ENCODE peak calls at places on chromosome 15, in seven cellular contexts. K is ovary; R is activated naive CD8-positive, alpha-beta T cell treated with anti-CD3 and anti-CD28 coated beads, Interleukin-2, amount 10 ng/mL, durations not matched to agents 7 days and 5 days; W is H9; S is amygdala; D is NCI-H1092 treated with DMSO at 0.1 percent for 48 hours; Q is amniotic stem cell. N is an unnamed sample.

GRCh38 chr15:80512729-80513670 is 108.8 kb downstream of the ARNT2 start:
- DNase-seq in D (no peak), K (no peak), R (no peak), W (no peak), S (no peak), Q (no peak), N (no peak)

GRCh38 chr15:93235926-93236781 is 147.1 kb upstream of the RGMA start:
- DNase-seq in K (no peak), Q (no peak), D (no peak), W (no peak), S (no peak), R (no peak), N (no peak)

GRCh38 chr15:36109943-36110658 is 469.3 kb upstream of the CDIN1 start:
- DNase-seq in Q (no peak), D (no peak), S (no peak), W (no peak), K (no peak), R (no peak), N (no peak)

GRCh38 chr15:50257206-50257735 is 8.3 kb downstream of the HDC start:
- DNase-seq in S (no peak), R (no peak), D (no peak), K (no peak), W (no peak), Q (no peak), N (no peak)

GRCh38 chr15:20358066-20358780 is 183.4 kb downstream of the GOLGA6L6 start:
- DNase-seq in S (no peak), Q (no peak), W (peak; percentile 26), K (no peak), D (no peak), R (peak; percentile 30), N (no peak)

GRCh38 chr15:32867313-32867626 is 149.5 kb downstream of the GREM1 start:
- DNase-seq in S (no peak), Q (peak; percentile 20), K (no peak), R (no peak), W (no peak), D (no peak), N (no peak)

GRCh38 chr15:93088200-93088980 is 621 bp downstream of the RGMA start:
- DNase-seq in K (peak; percentile 40), Q (no peak), D (peak; percentile 61), R (peak; percentile 58), S (no peak), W (peak; percentile 61), N (no peak)

GRCh38 chr15:89905846-89906378 is 6.8 kb downstream of the ARPIN start:
- DNase-seq in D (no peak), Q (no peak), R (no peak), K (no peak), S (no peak), W (no peak), N (no peak)

GRCh38 chr15:46502668-46503067 is 867.8 kb downstream of the SQOR start:
- DNase-seq in K (no peak), Q (no peak), D (no peak), S (no peak), R (no peak), W (no peak), N (no peak)

GRCh38 chr15:57554821-57555185 is 36.9 kb upstream of the MYZAP start:
- DNase-seq in K (no peak), R (no peak), W (no peak), S (no peak), Q (no peak), D (no peak), N (no peak)

GRCh38 chr15:96406701-96407100 is 76.2 kb downstream of the NR2F2 start:
- DNase-seq in S (no peak), D (no peak), R (no peak), W (no peak), Q (no peak), K (no peak), N (no peak)

GRCh38 chr15:29117778-29118177 is 151.8 kb downstream of the NSMCE3 start:
- DNase-seq in R (no peak), W (no peak), Q (no peak), D (no peak), K (no peak), S (no peak), N (no peak)

GRCh38 chr15:89017370-89018066 is 70.7 kb upstream of the ABHD2 start:
- DNase-seq in R (peak; percentile 83), W (peak; percentile 88), Q (peak; percentile 63), D (peak; percentile 20), K (peak; percentile 86), S (peak; percentile 29), N (peak; percentile 39)

GRCh38 chr15:45199136-45199810 is 11.5 kb upstream of the SHF start:
- DNase-seq in D (peak; percentile 64), K (peak; percentile 43), S (no peak), R (no peak), Q (no peak), W (peak; percentile 40), N (no peak)

GRCh38 chr15:95644476-95644875 is 686.0 kb upstream of the NR2F2 start:
- DNase-seq in D (no peak), R (no peak), Q (no peak), S (no peak), K (peak; percentile 31), W (no peak), N (no peak)

GRCh38 chr15:79849789-79850188 is 47.0 kb downstream of the MTHFS start:
- DNase-seq in D (peak; percentile 0), R (no peak), W (peak; percentile 60), Q (no peak), K (no peak), S (no peak), N (no peak)

GRCh38 chr15:81254277-81255265 is 57.9 kb downstream of the IL16 start:
- DNase-seq in R (no peak), S (no peak), W (no peak), Q (no peak), K (no peak), D (no peak), N (no peak)

GRCh38 chr15:66670698-66671580 is 31.1 kb upstream of the SMAD6 start:
- DNase-seq in R (no peak), Q (no peak), S (no peak), K (no peak), W (peak; percentile 94), D (no peak), N (no peak)

GRCh38 chr15:48560321-48561051 is 85.0 kb downstream of the FBN1 start:
- DNase-seq in D (no peak), K (peak; percentile 36), R (no peak), W (no peak), Q (no peak), S (no peak), N (no peak)

GRCh38 chr15:50786871-50787270 is 21.4 kb upstream of the SPPL2A start:
- DNase-seq in S (no peak), R (no peak), Q (no peak), K (no peak), D (no peak), W (no peak), N (no peak)

GRCh38 chr15:39127925-39128617 is 452.8 kb upstream of the THBS1 start:
- DNase-seq in D (peak; percentile 1), R (no peak), S (no peak), K (no peak), W (peak; percentile 49), Q (peak; percentile 89), N (no peak)